ENCODE peak calls at places on chromosomes 3 and 15, in six cellular contexts. S is esophagus muscularis mucosa, G is fibroblast of lung, Y is IMR-90, D is tibial artery, T is pancreas. C is an unnamed sample. For H3K36me3, the result is how much of the 10 kb centered on the place peaks cover.

GRCh38 chr3:197564097-197564843 is 8.5 kb upstream of the BDH1 start:
- DNase-seq in S (no peak), G (no peak), Y (no peak), D (no peak), T (no peak), C (no peak)

GRCh38 chr3:63909431-63909830 is 2.8 kb downstream of the SCAANT1 start:
- DNase-seq in S (no peak), G (peak), Y (peak), D (no peak), T (no peak), C (no peak)

GRCh38 chr3:36397856-36398255 is 17.6 kb downstream of the STAC start:
- DNase-seq in S (no peak), G (no peak), Y (no peak), D (no peak), T (no peak), C (no peak)

GRCh38 chr3:99474776-99475175 is 163.6 kb upstream of the COL8A1 start:
- DNase-seq in S (no peak), G (peak), Y (peak), D (no peak), T (no peak), C (no peak)

GRCh38 chr3:161576733-161577510 is 80.3 kb downstream of the OTOL1 start:
- DNase-seq in S (no peak), G (no peak), Y (no peak), D (no peak), T (no peak), C (no peak)

GRCh38 chr15:50562735-50563640 is 16.5 kb upstream of the USP50 start:
- DNase-seq in S (no peak), G (no peak), Y (peak), D (no peak), T (no peak), C (no peak)

GRCh38 chr3:75192065-75192658 is 472.0 kb upstream of the FRG2C start:
- DNase-seq in S (no peak), G (peak), Y (peak), D (no peak), T (peak), C (peak)

GRCh38 chr3:37590328-37591079 is 271.2 kb upstream of the CTDSPL start:
- DNase-seq in S (no peak), G (no peak), Y (no peak), D (peak), T (no peak), C (no peak)

GRCh38 chr3:4689021-4689420 is 195.9 kb downstream of the ITPR1 start:
- DNase-seq in S (no peak), G (no peak), Y (no peak), D (no peak), T (no peak), C (no peak)

GRCh38 chr15:40105517-40106202 is 3.0 kb downstream of the BMF start:
- DNase-seq in S (no peak), G (no peak), Y (no peak), D (no peak), T (no peak), C (no peak)

GRCh38 chr3:103006541-103006940 is 571.7 kb downstream of the ZPLD1 start:
- DNase-seq in S (no peak), G (no peak), Y (no peak), D (no peak), T (no peak), C (no peak)

GRCh38 chr3:186826978-186827857 is 15.3 kb upstream of the ADIPOQ start:
- DNase-seq in S (no peak), G (peak), Y (peak), D (peak), T (peak), C (peak)

GRCh38 chr15:56980474-56980873 is 62.0 kb downstream of the TCF12 start:
- DNase-seq in S (no peak), G (no peak), Y (no peak), D (no peak), T (no peak), C (no peak)

GRCh38 chr3:49602877-49603411 is 48.7 kb downstream of the BSN start:
- DNase-seq in S (no peak), G (no peak), Y (no peak), D (no peak), T (no peak), C (no peak)

GRCh38 chr3:116000315-116000714 is 377.0 kb downstream of the GAP43 start:
- DNase-seq in S (no peak), G (peak), Y (peak), D (no peak), T (no peak), C (peak)

GRCh38 chr15:31803388-31803884 is 226.9 kb upstream of the CHRNA7 start:
- DNase-seq in S (no peak), G (no peak), Y (no peak), D (no peak), T (no peak), C (no peak)

GRCh38 chr3:173618703-173619102 is 221.2 kb downstream of the NLGN1 start:
- DNase-seq in S (no peak), G (no peak), Y (no peak), D (no peak), T (no peak), C (no peak)

GRCh38 chr3:56790016-56790950 is 11.5 kb downstream of the ARHGEF3 start:
- DNase-seq in S (no peak), G (no peak), Y (no peak), D (no peak), T (no peak), C (no peak)

GRCh38 chr3:46082849-46083248 is 55.6 kb upstream of the XCR1 start:
- DNase-seq in S (peak), G (no peak), Y (no peak), D (no peak), T (no peak), C (no peak)

GRCh38 chr3:3666664-3667063 is 132.6 kb upstream of the LRRN1 start:
- DNase-seq in S (no peak), G (no peak), Y (no peak), D (no peak), T (no peak), C (no peak)

GRCh38 chr3:128307029-128307633 is 153.8 kb downstream of the EEFSEC start:
- DNase-seq in S (no peak), G (no peak), Y (no peak), D (no peak), T (no peak), C (peak)

GRCh38 chr3:13575459-13576061 is 26.6 kb downstream of the FBLN2 start:
- DNase-seq in S (no peak), G (peak), Y (no peak), D (no peak), T (no peak), C (peak)

GRCh38 chr3:195753609-195754008 is 32.8 kb downstream of the MUC20 start:
- DNase-seq in S (no peak), G (no peak), Y (no peak), D (no peak), T (no peak), C (no peak)

GRCh38 chr3:193134895-193135294 is 106.1 kb upstream of the PLAAT1 start:
- DNase-seq in S (no peak), G (peak), Y (peak), D (no peak), T (no peak), C (no peak)

GRCh38 chr3:4957978-4958377 is 21.3 kb upstream of the BHLHE40 start:
- DNase-seq in S (no peak), G (no peak), Y (no peak), D (no peak), T (no peak), C (no peak)

GRCh38 chr3:74390121-74390870 is 224.2 kb downstream of the CNTN3 start:
- DNase-seq in S (no peak), G (no peak), Y (no peak), D (no peak), T (no peak), C (no peak)

GRCh38 chr15:92061511-92062200 is 208.1 kb downstream of the SLCO3A1 start:
- DNase-seq in S (no peak), G (no peak), Y (no peak), D (no peak), T (no peak), C (no peak)

GRCh38 chr3:164883161-164883560 is 195.1 kb downstream of the SI start:
- DNase-seq in S (no peak), G (no peak), Y (no peak), D (no peak), T (no peak), C (no peak)

GRCh38 chr3:110318108-110318507 is 753.5 kb upstream of the NECTIN3 start:
- DNase-seq in S (no peak), G (no peak), Y (peak), D (no peak), T (no peak), C (no peak)

GRCh38 chr3:170572665-170573253 is 13.1 kb downstream of the SLC7A14 start:
- DNase-seq in S (no peak), G (peak), Y (peak), D (no peak), T (no peak), C (peak)

GRCh38 chr3:9102240-9102841 is 139.1 kb upstream of the RAD18 start:
- DNase-seq in S (no peak), G (no peak), Y (no peak), D (no peak), T (no peak), C (no peak)

DNA sequence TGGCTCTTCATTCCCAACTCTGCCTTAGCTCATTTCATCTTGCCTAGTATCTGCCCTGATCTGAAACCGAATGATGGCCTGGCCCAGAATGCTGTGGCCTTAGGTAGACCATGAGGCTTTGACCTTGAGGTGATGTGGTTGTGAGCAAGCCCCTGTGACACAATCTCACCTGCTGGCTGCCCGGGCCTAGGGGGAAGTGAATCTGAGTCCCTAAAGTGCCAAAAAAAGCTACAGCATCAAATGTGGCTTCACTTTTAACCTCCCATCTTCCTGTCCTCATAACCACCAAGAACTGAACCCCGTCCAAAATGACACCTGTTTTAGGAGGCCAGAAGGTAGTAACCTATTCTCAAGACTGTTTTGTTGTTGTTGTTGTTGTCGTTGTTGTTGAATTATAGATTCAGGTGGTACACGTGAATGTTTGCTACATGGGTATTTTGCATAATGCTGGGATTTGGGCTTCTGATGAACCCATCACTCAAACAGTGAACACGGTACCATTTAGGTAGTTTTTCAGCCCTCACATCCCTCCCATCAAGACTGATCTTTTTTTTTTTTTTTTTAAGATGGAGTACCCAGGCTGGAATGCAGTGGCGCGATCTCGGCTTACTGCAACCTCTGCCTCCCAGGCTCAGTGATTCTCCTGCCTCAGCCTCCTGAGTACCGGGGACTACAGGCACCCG is 54.6 kb downstream of the MCCC1 start:
- DNase-seq in S (no peak), G (no peak), Y (no peak), D (no peak), T (no peak), C (no peak)
- H3K36me3 ChIP-seq in S (half or more), G (under half), Y (under half), D (under half), T (under half), C (under half)

GRCh38 chr15:59200560-59200959 is 6.1 kb upstream of the LDHAL6B start:
- DNase-seq in S (no peak), G (no peak), Y (peak), D (no peak), T (no peak), C (no peak)

GRCh38 chr15:59203572-59203971 is 3.1 kb upstream of the LDHAL6B start:
- DNase-seq in S (no peak), G (no peak), Y (no peak), D (no peak), T (no peak), C (no peak)

GRCh38 chr15:59199775-59200465 is 6.7 kb upstream of the LDHAL6B start:
- DNase-seq in S (no peak), G (peak), Y (peak), D (peak), T (no peak), C (peak)

GRCh38 chr15:59205839-59206622 is 612 bp upstream of the LDHAL6B start:
- DNase-seq in S (no peak), G (no peak), Y (no peak), D (no peak), T (no peak), C (no peak)

DNA sequence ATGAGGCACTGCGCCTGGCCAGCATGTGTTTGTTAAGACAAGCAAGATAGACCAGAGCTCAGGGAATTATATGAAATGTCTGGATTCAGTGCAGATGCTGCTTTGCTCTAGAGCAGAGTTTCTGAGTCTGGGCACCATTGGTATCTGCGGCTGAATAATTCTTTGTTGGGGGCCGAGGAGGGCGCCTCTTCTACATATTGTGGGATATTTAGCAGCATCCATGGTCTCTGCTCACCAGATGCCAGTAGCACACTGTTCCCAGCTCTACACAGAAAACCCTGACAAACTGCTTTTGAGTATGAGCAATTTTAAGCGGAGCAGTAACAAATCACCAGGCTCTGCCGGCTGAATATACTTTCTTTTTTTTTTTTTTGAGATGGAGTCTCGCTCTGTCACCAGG is 3.6 kb upstream of the LDHAL6B start:
- DNase-seq in S (no peak), G (no peak), Y (no peak), D (no peak), T (no peak), C (no peak)
- H3K36me3 ChIP-seq in S (half or more), G (under half), Y (under half), D (half or more), T (under half), C (under half)

GRCh38 chr3:141900343-141900742 is 23.9 kb downstream of the ATP1B3 start:
- DNase-seq in S (no peak), G (no peak), Y (no peak), D (no peak), T (no peak), C (no peak)

GRCh38 chr3:141894524-141895176 is 18.2 kb downstream of the ATP1B3 start:
- DNase-seq in S (no peak), G (peak), Y (peak), D (no peak), T (no peak), C (peak)

GRCh38 chr3:141895731-141896130 is 19.3 kb downstream of the ATP1B3 start:
- DNase-seq in S (no peak), G (no peak), Y (no peak), D (no peak), T (no peak), C (no peak)
- H3K36me3 ChIP-seq in S (under half), G (under half), Y (under half), D (under half), T (under half), C (under half)

GRCh38 chr15:90618330-90619136 is 88.8 kb downstream of the CRTC3 start:
- DNase-seq in S (no peak), G (no peak), Y (peak), D (no peak), T (no peak), C (no peak)

GRCh38 chr15:90619468-90619867 is 89.7 kb downstream of the CRTC3 start:
- DNase-seq in S (no peak), G (no peak), Y (no peak), D (no peak), T (no peak), C (no peak)

GRCh38 chr15:90617171-90617570 is 87.4 kb downstream of the CRTC3 start:
- DNase-seq in S (no peak), G (no peak), Y (peak), D (no peak), T (no peak), C (no peak)

GRCh38 chr15:90619939-90620338 is 90.2 kb downstream of the CRTC3 start:
- DNase-seq in S (no peak), G (no peak), Y (no peak), D (no peak), T (no peak), C (no peak)

DNA sequence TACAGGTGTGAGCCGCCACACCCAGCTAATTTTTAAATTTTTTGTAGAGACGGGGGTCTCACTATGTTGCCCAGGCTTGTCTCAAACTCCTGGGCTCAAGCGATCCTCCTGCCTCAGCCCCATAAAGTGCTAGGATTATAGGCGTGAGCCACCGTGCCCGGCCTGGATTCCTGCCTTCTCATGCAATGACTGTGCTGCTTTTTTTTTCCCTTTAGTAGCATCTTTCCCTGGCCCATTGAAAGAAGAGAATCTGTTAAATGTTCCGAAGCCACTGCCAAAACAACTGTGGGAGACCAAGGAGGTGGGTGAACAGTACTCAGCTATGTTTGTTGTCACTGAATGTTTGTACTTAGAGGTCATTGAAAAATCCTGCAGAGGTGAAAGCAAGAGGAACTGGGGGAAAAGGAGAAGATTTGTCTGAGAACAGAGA is 88.0 kb downstream of the CRTC3 start:
- DNase-seq in S (no peak), G (peak), Y (no peak), D (no peak), T (no peak), C (no peak)
- H3K36me3 ChIP-seq in S (half or more), G (under half), Y (under half), D (under half), T (under half), C (under half)

GRCh38 chr15:73389539-73389938 is 20.8 kb upstream of the HCN4 start:
- DNase-seq in S (no peak), G (no peak), Y (no peak), D (no peak), T (no peak), C (peak)
- H3K36me3 ChIP-seq in S (under half), G (under half), Y (under half), D (under half), T (under half), C (under half)

GRCh38 chr15:66677336-66677735 is 24.7 kb upstream of the SMAD6 start:
- DNase-seq in S (no peak), G (no peak), Y (no peak), D (no peak), T (no peak), C (no peak)
- H3K36me3 ChIP-seq in S (under half), G (under half), Y (under half), D (under half), T (under half), C (under half)

GRCh38 chr3:124652009-124652408 is 78.2 kb upstream of the UMPS start:
- DNase-seq in S (no peak), G (no peak), Y (no peak), D (no peak), T (no peak), C (no peak)
- H3K36me3 ChIP-seq in S (under half), G (under half), Y (under half), D (half or more), T (under half), C (under half)

DNA sequence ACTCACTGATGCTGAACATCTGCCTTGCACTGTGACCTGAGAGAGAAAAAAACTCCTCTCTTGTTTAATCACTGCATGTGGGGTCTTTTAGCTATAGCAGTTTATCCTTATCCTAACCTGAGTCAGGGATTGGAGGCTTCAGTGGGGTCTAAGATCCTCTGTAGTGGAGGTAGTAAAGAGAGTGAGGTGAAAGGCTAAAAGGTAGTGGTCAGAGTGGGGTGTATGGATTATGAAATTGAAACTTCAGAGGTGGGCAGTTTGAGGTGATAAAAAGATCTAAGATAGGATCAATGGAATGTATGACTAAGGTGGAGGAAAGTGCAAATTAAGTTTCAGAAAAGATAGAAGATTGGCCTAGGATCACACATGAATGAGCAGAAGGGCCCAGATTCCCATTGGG is 36.5 kb downstream of the DET1 start:
- DNase-seq in S (no peak), G (no peak), Y (no peak), D (no peak), T (no peak), C (no peak)
- H3K36me3 ChIP-seq in S (half or more), G (under half), Y (under half), D (under half), T (under half), C (under half)

GRCh38 chr3:51686056-51686455 is 15.0 kb downstream of the TEX264 start:
- DNase-seq in S (no peak), G (no peak), Y (no peak), D (no peak), T (no peak), C (no peak)
- H3K36me3 ChIP-seq in S (under half), G (under half), Y (under half), D (under half), T (under half), C (under half)